ENCODE peak calls at places on chromosomes 12 and 14, in seven cellular contexts. B is upper lobe of right lung, F is heart left ventricle, G is uterus, S is Panc1, M is transverse colon, A is cardiac muscle cell. N is an unnamed sample. For H3K27me3, the result is how much of the 10 kb centered on the place peaks cover.

GRCh38 chr14:73753887-73754880 is 40.0 kb upstream of the PNMA1 start:
- DNase-seq in G (no peak), S (no peak), A (peak), F (peak), B (no peak), M (peak), N (peak)

GRCh38 chr14:94676495-94677238 is 64.5 kb downstream of the SERPINA3 start:
- DNase-seq in S (no peak), A (no peak), F (no peak), B (peak), G (no peak), M (no peak), N (no peak)

GRCh38 chr14:24339284-24340151 is at the start of gene RIPK3:
- DNase-seq in G (no peak), M (peak), B (peak), S (no peak), A (no peak), F (peak), N (no peak)

GRCh38 chr12:108239378-108239777 is 99.7 kb downstream of the CMKLR1 start:
- DNase-seq in F (no peak), S (no peak), G (no peak), A (no peak), M (no peak), B (no peak), N (no peak)

GRCh38 chr14:65462411-65462810 is 49.9 kb downstream of the FUT8 start:
- DNase-seq in B (no peak), A (no peak), G (no peak), F (no peak), S (no peak), M (no peak), N (no peak)

GRCh38 chr12:13343380-13343779 is 146.9 kb downstream of the EMP1 start:
- DNase-seq in F (no peak), G (no peak), S (no peak), B (no peak), M (no peak), A (no peak), N (no peak)

GRCh38 chr12:2347844-2348476 is 295.2 kb downstream of the CACNA1C start:
- DNase-seq in G (no peak), M (no peak), F (no peak), S (no peak), B (no peak), A (no peak), N (no peak)

GRCh38 chr14:55201219-55202096 is 10.1 kb upstream of the DLGAP5 start:
- DNase-seq in B (no peak), A (no peak), F (no peak), S (no peak), G (no peak), M (no peak), N (no peak)

GRCh38 chr12:108784270-108784669 is 53.0 kb upstream of the CORO1C start:
- DNase-seq in A (no peak), S (no peak), F (no peak), G (no peak), M (no peak), B (no peak), N (no peak)

GRCh38 chr14:55383039-55383438 is 28.6 kb downstream of the ATG14 start:
- DNase-seq in F (peak), A (no peak), G (no peak), B (no peak), M (no peak), S (no peak), N (no peak)

GRCh38 chr12:24960222-24960855 is 11.4 kb upstream of the BCAT1 start:
- DNase-seq in S (peak), F (no peak), G (no peak), A (peak), M (peak), B (no peak), N (no peak)

GRCh38 chr12:108629824-108630476 is 3.7 kb downstream of the SELPLG start:
- DNase-seq in G (peak), A (peak), M (no peak), S (no peak), B (peak), F (peak), N (peak)

GRCh38 chr14:94401083-94401482 is 12.7 kb upstream of the SERPINA1 start:
- DNase-seq in F (no peak), M (no peak), B (no peak), S (no peak), G (no peak), A (no peak), N (no peak)

GRCh38 chr12:47768323-47768811 is 4.7 kb upstream of the SLC48A1 start:
- DNase-seq in A (peak), M (no peak), F (no peak), S (no peak), G (no peak), B (no peak), N (no peak)

GRCh38 chr12:132275110-132275531 is 54.3 kb downstream of the GALNT9 start:
- DNase-seq in B (no peak), S (no peak), G (no peak), F (no peak), A (peak), M (peak), N (peak)

GRCh38 chr14:68229423-68229831 is 409.8 kb downstream of the RAD51B start:
- DNase-seq in B (no peak), S (no peak), M (no peak), G (no peak), A (no peak), F (no peak), N (no peak)

GRCh38 chr14:93538411-93538810 is 107.7 kb downstream of the UNC79 start:
- DNase-seq in A (no peak), S (no peak), F (no peak), B (no peak), M (no peak), G (no peak), N (no peak)

GRCh38 chr12:92509156-92509758 is 193.5 kb upstream of the PLEKHG7 start:
- DNase-seq in M (no peak), B (no peak), G (peak), S (no peak), F (no peak), A (no peak), N (no peak)

GRCh38 chr14:23404331-23404900 is 3.7 kb downstream of the MYH6 start:
- DNase-seq in G (no peak), M (no peak), B (no peak), S (no peak), F (no peak), A (no peak), N (no peak)

GRCh38 chr12:27549801-27550652 is 26.0 kb downstream of the PPFIBP1 start:
- DNase-seq in S (peak), A (peak), B (peak), M (peak), G (peak), F (peak), N (no peak)

GRCh38 chr12:49598527-49598926 is 6.9 kb downstream of the FAM186B start:
- DNase-seq in F (no peak), B (no peak), G (no peak), M (no peak), A (no peak), S (no peak), N (no peak)

GRCh38 chr14:66315548-66315947 is 170.6 kb upstream of the CCDC196 start:
- DNase-seq in F (no peak), A (no peak), G (no peak), M (no peak), B (no peak), S (no peak), N (no peak)

GRCh38 chr12:57166971-57167371 is 19.6 kb upstream of the LRP1-AS start:
- DNase-seq in B (no peak), G (peak), M (no peak), S (peak), F (no peak), A (no peak), N (no peak)

GRCh38 chr14:105837349-105838063 is 311.1 kb downstream of the TMEM121 start:
- DNase-seq in B (peak), M (no peak), G (no peak), A (no peak), F (no peak), S (no peak), N (no peak)

GRCh38 chr12:113065126-113066007 is 8.8 kb downstream of the DTX1 start:
- DNase-seq in A (peak), F (no peak), G (no peak), S (no peak), B (peak), M (no peak), N (no peak)

GRCh38 chr14:35403085-35403396 is 1.5 kb downstream of the NFKBIA start:
- DNase-seq in M (peak), G (peak), B (peak), F (peak), S (no peak), A (peak), N (no peak)

GRCh38 chr12:106127289-106128126 is 11.2 kb downstream of the NUAK1 start:
- DNase-seq in M (no peak), S (no peak), G (no peak), A (no peak), B (no peak), F (no peak), N (no peak)

GRCh38 chr12:1481326-1481725 is 113.1 kb downstream of the FBXL14 start:
- DNase-seq in M (no peak), G (no peak), A (peak), F (no peak), S (no peak), B (no peak), N (no peak)

GRCh38 chr14:51455041-51455835 is 196.5 kb upstream of the FRMD6 start:
- DNase-seq in A (no peak), B (no peak), G (no peak), S (no peak), M (no peak), F (no peak), N (no peak)

GRCh38 chr14:101634453-101635237 is 73.3 kb downstream of the DIO3 start:
- DNase-seq in B (no peak), M (no peak), F (no peak), A (no peak), G (no peak), S (no peak), N (no peak)

GRCh38 chr14:29554335-29554734 is 373.3 kb downstream of the PRKD1 start:
- DNase-seq in G (no peak), A (no peak), M (no peak), B (no peak), F (no peak), S (no peak), N (no peak)

GRCh38 chr12:68733661-68734071 is 12.3 kb upstream of the SLC35E3 start:
- DNase-seq in M (no peak), F (no peak), B (no peak), S (peak), G (no peak), A (peak), N (no peak)

GRCh38 chr12:95622879-95623278 is 71.6 kb upstream of the USP44 start:
- DNase-seq in A (no peak), S (no peak), B (no peak), G (no peak), F (no peak), M (no peak), N (no peak)

GRCh38 chr12:95838125-95838524 is 20.6 kb upstream of the SNRPF start:
- DNase-seq in G (no peak), M (peak), S (no peak), F (no peak), A (peak), B (no peak), N (no peak)

GRCh38 chr14:71933026-71933587 is 878 bp downstream of the RGS6 start:
- DNase-seq in F (no peak), S (no peak), G (no peak), A (peak), M (no peak), B (no peak), N (peak)

GRCh38 chr12:16939871-16940306 is 333.9 kb upstream of the LMO3 start:
- DNase-seq in B (peak), G (no peak), S (peak), F (no peak), A (peak), M (peak), N (no peak)

DNA sequence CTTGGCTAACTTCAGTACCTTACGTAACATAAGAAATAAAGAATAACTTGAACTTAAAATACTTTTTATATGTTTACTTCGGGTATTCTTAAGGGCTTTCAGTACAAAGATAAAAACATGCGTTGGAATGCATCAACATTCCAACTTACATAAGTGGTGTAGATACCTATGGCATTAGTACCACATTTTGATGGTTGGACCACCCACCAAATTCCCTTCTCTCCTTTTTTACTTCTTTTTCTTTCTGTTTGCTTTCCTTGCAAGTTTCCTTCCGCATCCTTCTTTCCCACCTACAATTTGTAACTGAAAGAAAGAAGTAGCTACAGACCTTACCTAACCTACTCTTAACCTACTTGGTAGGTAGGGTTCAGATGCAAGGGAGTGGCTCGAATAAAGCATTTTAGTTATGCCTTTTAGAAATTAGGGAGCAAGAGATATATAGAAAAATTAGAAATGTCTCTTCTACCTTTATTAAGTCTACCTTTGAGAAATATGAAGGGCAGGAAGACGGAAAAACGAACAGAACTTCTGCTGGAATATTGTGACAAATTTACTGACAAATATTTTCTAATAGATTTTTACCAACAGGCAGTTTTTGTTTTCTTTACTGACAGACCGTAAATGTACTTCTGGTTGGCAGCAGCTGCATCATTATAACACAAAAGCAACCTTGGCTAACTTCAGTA is 2.1 kb upstream of the ARHGAP5 start:
- DNase-seq in B (no peak), F (no peak), G (no peak), S (no peak), A (peak), M (no peak), N (no peak)
- H3K4me3 ChIP-seq in B (peak), F (peak), G (no peak), S (peak), A (peak), M (peak), N (peak)

DNA sequence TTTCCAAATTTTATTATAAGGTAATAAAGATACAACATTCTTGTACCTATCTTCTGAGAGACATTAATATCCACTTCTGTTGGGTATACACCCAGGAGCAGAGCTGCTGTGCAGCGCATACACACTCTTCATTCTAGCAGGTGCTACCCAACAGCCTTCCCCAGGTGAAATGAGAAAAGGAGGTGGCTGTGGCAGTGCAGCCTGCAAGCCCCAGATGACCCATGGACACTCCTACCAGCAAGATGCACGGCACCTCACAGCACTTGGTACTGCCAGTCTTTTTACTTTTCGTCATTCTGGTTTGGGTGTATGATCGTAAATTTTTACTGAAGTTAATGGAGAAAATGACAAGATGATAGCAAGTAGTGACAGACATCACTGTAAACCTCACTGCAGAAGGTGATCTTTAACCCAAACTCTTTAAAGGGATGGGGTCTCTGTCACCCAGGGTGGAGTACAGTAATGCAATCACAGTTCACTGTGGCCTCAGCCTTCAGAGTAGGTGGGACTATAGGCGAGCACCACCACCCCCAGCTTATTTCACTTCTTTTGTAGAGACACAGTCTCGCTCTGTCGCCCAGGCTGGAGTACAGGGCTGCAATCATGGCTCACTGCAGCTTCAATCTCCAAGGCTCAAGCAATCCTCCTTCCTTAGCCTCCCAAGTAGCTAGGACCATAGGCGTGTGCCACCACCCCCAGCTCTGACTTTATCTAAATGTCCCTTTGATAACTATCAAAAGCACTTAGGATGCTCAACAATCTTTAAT is 26.5 kb downstream of the VPS37B start:
- DNase-seq in F (peak), B (no peak), S (no peak), A (no peak), G (no peak), M (no peak), N (no peak)
- H3K27me3 ChIP-seq in F (under half), B (under half), S (under half), A (under half), G (under half), M (under half), N (under half)

GRCh38 chr12:39638840-39639239 is 19.2 kb upstream of the ABCD2 start:
- DNase-seq in S (no peak), G (no peak), F (no peak), M (no peak), A (no peak), B (no peak), N (no peak)

GRCh38 chr12:39646963-39647362 is 27.4 kb upstream of the ABCD2 start:
- DNase-seq in S (no peak), B (no peak), M (no peak), G (no peak), A (no peak), F (no peak), N (no peak)

GRCh38 chr12:39647383-39647782 is 27.8 kb upstream of the ABCD2 start:
- DNase-seq in B (no peak), M (no peak), F (no peak), A (no peak), S (no peak), G (no peak), N (no peak)

GRCh38 chr12:39638178-39638577 is 18.6 kb upstream of the ABCD2 start:
- DNase-seq in A (peak), G (no peak), F (no peak), M (no peak), B (no peak), S (no peak), N (no peak)

DNA sequence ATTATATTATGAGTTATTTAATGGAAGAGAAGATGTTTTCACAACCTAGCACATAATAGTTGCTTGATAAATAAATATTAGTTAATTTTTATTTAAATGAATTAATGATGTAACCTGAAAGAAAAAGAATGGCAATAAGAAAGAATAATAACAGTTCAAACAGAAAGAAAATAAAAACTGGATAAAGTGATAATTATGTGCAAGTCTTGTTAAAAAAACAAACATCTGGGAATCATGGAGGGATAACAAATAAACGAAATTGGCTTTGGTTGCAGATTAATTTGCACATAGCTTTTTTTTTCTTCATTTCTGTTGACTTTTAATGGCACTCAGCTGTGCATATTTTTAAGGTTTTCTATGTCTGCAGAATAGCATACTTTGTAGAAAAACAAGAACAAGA is 23.4 kb upstream of the ABCD2 start:
- DNase-seq in F (no peak), A (no peak), M (no peak), B (no peak), S (no peak), G (no peak), N (no peak)
- H3K27ac ChIP-seq in F (no peak), A (no peak), M (no peak), B (no peak), S (no peak), G (no peak), N (no peak)

DNA sequence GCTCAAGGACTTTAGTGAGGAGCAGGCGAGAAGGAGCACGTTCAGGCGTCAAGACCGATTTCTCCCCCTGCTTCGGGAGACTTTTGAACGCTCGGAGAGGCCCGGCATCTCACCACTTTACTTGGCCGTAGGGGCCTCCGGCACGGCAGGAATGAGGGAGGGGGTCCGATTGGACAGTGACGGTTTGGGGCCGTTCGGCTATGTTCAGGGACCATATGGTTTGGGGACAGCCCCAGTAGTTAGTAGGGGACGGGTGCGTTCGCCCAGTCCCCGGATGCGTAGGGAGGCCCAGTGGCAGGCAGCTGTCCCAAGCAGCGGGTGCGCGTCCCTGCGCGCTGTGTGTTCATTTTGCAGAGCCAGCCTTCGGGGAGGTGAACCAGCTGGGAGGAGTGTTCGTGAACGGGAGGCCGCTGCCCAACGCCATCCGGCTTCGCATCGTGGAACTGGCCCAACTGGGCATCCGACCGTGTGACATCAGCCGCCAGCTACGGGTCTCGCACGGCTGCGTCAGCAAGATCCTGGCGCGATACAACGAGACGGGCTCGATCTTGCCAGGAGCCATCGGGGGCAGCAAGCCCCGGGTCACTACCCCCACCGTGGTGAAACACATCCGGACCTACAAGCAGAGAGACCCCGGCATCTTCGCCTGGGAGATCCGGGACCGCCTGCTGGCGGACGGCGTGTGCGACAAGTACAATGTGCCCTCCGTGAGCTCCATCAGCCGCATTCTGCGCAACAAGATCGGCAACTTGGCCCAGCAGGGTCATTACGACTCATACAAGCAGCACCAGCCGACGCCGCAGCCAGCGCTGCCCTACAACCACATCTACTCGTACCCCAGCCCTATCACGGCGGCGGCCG is 1.1 kb downstream of the PAX9 start:
- DNase-seq in M (no peak), S (no peak), A (no peak), G (no peak), B (no peak), F (no peak), N (no peak)
- H3K4me3 ChIP-seq in M (peak), S (peak), A (peak), G (no peak), B (peak), F (peak), N (peak)

GRCh38 chr12:54054442-54055332 is 1.1 kb downstream of the HOXC4 start:
- DNase-seq in G (no peak), S (no peak), F (no peak), B (no peak), M (no peak), A (no peak), N (no peak)

GRCh38 chr12:54056110-54056509 is 2.5 kb downstream of the HOXC4 start:
- DNase-seq in B (no peak), S (no peak), M (no peak), A (no peak), G (no peak), F (no peak), N (no peak)

GRCh38 chr12:54052745-54053624 is 650 bp upstream of the HOXC4 start:
- DNase-seq in B (peak), M (no peak), S (no peak), A (no peak), G (no peak), F (no peak), N (no peak)

GRCh38 chr12:54053625-54054441 is at the start of gene HOXC4:
- DNase-seq in G (no peak), A (peak), B (no peak), S (no peak), M (peak), F (no peak), N (no peak)

GRCh38 chr12:54055522-54055921 is 1.9 kb downstream of the HOXC4 start:
- DNase-seq in G (no peak), F (no peak), A (no peak), B (no peak), M (no peak), S (no peak), N (no peak)
- H3K27me3 ChIP-seq in G (under half), F (under half), A (half or more), B (half or more), M (half or more), S (under half), N (half or more)